ENCODE peak calls at places on chromosomes 7 and 10, in five cellular contexts. W, E, M, D and Z are unnamed samples.

GRCh38 chr10:131972474-131973071 is 9.2 kb downstream of the BNIP3 start:
- DNase-seq in W (no peak), E (no peak), M (no peak), D (no peak), Z (no peak)

GRCh38 chr7:2706685-2707126 is 18.7 kb downstream of the AMZ1 start:
- DNase-seq in W (no peak), E (no peak), M (no peak), D (no peak), Z (no peak)

GRCh38 chr7:2567663-2568238 is 9.0 kb downstream of the IQCE start:
- DNase-seq in W (peak), E (no peak), M (no peak), D (peak), Z (no peak)

GRCh38 chr7:55154096-55154495 is 135.3 kb downstream of the EGFR start:
- DNase-seq in W (no peak), E (no peak), M (no peak), D (no peak), Z (no peak)

GRCh38 chr10:22925088-22925487 is 2.8 kb upstream of the ARMC3 start:
- DNase-seq in W (no peak), E (no peak), M (no peak), D (no peak), Z (no peak)

GRCh38 chr7:33334349-33334748 is 205.0 kb downstream of the BBS9 start:
- DNase-seq in W (no peak), E (no peak), M (no peak), D (no peak), Z (no peak)

GRCh38 chr7:148571381-148571780 is 19.2 kb upstream of the C7orf33 start:
- DNase-seq in W (no peak), E (no peak), M (no peak), D (no peak), Z (no peak)

GRCh38 chr7:126589068-126589684 is 663.6 kb downstream of the GRM8 start:
- DNase-seq in W (no peak), E (no peak), M (peak), D (no peak), Z (no peak)

GRCh38 chr7:54546986-54547314 is 4.8 kb downstream of the VSTM2A start:
- DNase-seq in W (no peak), E (no peak), M (no peak), D (no peak), Z (no peak)

GRCh38 chr10:16155761-16156322 is 281.0 kb upstream of the PTER start:
- DNase-seq in W (no peak), E (no peak), M (no peak), D (no peak), Z (no peak)
- TF ChIP-seq CTCF in W (no peak), E (no peak), M (no peak), D (no peak), Z (no peak)

DNA sequence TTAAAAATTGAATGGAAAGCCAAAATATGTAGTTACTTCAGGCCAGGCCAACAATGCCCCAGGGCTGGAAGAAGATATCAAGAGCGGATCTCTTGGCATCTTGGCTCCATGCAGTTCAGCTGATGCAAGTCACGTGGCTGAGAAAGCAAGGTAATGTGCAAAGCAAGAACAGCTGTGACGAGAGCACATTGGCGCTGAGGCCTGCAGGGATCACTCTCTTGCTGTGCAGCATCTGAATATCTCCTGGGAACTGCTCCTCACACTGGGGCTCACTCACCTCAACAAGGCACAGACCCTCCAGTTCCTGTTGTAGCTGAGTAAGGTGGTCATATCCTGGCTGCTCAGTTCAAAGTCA is 14.0 kb downstream of the AKR1B1 start:
- DNase-seq in W (no peak), E (peak), M (no peak), D (no peak), Z (peak)
- TF ChIP-seq CTCF in W (no peak), E (no peak), M (no peak), D (no peak), Z (no peak)

DNA sequence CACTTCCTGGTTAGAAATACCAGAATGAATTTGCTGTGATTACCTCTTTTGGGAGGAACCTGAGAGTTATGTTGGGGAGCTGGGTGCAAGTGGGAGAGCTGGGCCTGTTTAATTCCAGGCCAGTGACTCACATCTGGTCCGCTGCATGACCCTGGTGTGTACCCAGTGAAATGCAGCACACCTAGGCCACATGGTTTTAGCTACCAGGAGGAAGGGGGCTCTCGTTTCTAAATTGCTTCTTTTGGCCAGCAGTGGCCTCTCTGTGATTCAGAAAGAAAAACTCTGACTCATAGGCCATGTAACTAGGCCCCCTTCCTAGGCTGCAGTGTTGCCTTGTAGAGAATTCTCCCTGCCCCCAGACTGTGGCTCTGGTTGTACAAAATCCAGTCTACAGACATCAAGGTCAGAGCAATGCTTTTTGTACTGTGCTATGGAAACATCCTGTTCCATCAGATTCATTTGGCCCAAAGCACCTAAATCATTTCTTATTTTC is 6.7 kb downstream of the AGFG2 start:
- DNase-seq in W (peak), E (peak), M (peak), D (no peak), Z (no peak)
- TF ChIP-seq CTCF in W (peak), E (no peak), M (no peak), D (peak), Z (peak)

DNA sequence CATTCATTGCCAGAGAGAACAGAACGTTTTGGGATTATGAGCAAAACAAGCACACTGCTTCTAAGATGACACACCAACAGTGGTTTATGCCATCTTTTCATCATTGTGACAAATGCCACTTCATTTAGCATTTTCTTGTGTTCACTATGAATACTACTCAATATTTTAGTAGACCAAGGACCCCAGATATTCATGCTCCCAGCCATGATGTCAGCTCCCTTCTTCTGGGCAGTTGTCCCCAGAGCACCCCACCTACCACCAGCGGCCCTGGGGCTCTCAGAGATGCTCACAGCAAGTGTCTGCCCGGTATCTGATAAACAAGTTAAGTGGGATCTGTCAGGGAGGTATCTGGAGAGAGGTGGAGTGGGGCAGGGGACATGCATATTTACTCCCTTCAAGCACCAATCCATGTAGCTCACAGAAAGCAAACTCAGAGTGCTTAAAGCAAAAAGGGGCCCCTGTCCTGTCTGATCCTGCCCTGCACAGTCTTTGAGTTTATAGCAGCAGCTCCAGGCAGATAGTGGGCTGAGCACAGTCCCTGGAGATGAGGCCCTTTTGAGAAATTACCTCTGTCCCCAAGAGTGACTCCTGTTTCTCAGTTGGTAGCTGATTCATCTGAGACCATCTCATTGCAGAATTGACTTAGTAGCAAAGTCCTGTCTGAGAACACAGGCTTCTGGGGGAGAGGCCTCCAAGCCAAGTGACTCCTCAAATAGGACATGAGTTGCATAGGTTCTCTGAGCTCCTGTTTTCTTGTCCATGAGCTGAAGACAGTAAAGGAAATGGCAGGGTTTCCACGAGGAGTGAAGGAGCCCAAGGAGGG is 281.8 kb upstream of the KLF6 start:
- DNase-seq in W (no peak), E (no peak), M (no peak), D (no peak), Z (no peak)
- TF ChIP-seq CTCF in W (no peak), E (no peak), M (no peak), D (no peak), Z (no peak)

GRCh38 chr10:49162761-49163160 is 25.4 kb downstream of the TMEM273 start:
- DNase-seq in W (no peak), E (no peak), M (no peak), D (no peak), Z (peak)

GRCh38 chr10:49160110-49160509 is 26.3 kb upstream of the FAM170B start:
- DNase-seq in W (no peak), E (no peak), M (no peak), D (no peak), Z (no peak)

GRCh38 chr10:49162063-49162462 is 26.1 kb downstream of the TMEM273 start:
- DNase-seq in W (no peak), E (no peak), M (no peak), D (no peak), Z (no peak)

GRCh38 chr10:49160814-49161213 is 27.0 kb upstream of the FAM170B start:
- DNase-seq in W (no peak), E (no peak), M (no peak), D (no peak), Z (peak)

GRCh38 chr10:49161411-49161997 is 26.7 kb downstream of the TMEM273 start:
- DNase-seq in W (no peak), E (no peak), M (no peak), D (no peak), Z (peak)
- TF ChIP-seq CTCF in W (peak), E (peak), M (peak), D (peak), Z (peak)

GRCh38 chr10:117092386-117092785 is 45.7 kb downstream of the VAX1 start:
- DNase-seq in W (no peak), E (no peak), M (no peak), D (no peak), Z (no peak)

GRCh38 chr10:117094856-117095255 is 43.2 kb downstream of the VAX1 start:
- DNase-seq in W (no peak), E (no peak), M (no peak), D (no peak), Z (no peak)

GRCh38 chr10:117090831-117091230 is 47.2 kb downstream of the VAX1 start:
- DNase-seq in W (no peak), E (no peak), M (no peak), D (no peak), Z (no peak)

DNA sequence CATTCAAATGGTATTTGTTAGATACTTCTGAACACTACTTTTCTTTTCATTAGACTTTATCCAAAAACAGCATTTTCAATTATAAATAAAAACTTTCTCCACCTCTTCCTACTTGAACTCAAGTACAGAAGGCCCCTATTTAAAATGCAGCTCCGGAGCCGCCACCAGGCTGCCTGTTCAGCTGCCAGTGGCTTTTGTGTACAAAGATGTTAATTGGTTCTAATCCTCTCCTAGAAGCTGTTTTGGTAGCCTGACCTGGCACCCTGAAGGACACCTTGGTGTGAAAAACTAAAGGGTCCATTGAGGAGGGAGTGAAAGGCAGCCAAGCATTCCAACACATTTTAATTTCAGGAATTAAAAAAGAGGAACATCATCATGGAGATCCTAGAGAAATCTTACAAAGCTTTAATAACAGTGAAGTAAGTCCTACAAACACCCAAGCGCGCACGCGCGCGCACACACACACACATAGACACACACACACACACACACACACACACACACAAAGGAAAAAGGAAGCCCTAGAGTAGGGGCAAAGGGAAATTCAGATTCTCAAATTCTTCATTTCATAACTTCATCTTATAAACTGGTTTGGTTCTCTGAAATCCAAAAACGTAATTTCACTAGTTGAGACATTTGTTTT is 41.4 kb downstream of the VAX1 start:
- DNase-seq in W (no peak), E (no peak), M (no peak), D (no peak), Z (no peak)
- TF ChIP-seq CTCF in W (no peak), E (no peak), M (no peak), D (no peak), Z (no peak)

GRCh38 chr7:110590415-110590814 is 500.5 kb upstream of the LRRN3 start:
- DNase-seq in W (no peak), E (no peak), M (no peak), D (peak), Z (no peak)
- TF ChIP-seq CTCF in W (no peak), E (no peak), M (no peak), D (no peak), Z (no peak)

DNA sequence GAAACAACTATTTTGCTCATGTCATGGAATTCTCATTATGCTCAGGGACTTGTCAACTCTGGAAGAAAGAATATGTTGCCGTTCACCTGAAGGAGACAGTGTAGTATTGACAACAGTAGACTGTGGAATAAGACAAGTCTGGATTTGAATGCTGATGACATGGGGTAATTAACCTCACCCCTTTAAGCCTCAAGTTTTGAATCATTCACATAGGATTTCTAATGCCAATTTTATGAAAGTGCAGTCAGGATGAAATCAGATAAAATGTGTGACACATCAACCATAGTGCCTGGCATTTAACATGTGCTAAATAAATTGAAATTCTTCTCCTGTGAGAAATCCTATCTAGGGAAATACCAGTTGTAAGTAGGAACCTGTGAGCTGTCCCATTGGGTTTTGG is 305.8 kb downstream of the KIF20B start:
- DNase-seq in W (no peak), E (no peak), M (no peak), D (no peak), Z (no peak)
- TF ChIP-seq CTCF in W (no peak), E (no peak), M (no peak), D (no peak), Z (no peak)